ENCODE peak calls at places on chromosomes 2 and 18, in nine cellular contexts. Z, P, R, O, A, I, B, K and X are unnamed samples.

GRCh38 chr18:7847988-7848387 is 280.9 kb downstream of the PTPRM start:
- DNase-seq in Z (no peak), P (no peak), R (no peak), O (no peak), A (no peak), I (no peak), B (no peak), K (no peak), X (no peak)

GRCh38 chr2:96773922-96774321 is 13.2 kb downstream of the CNNM4 start:
- DNase-seq in Z (no peak), P (no peak), R (peak; percentile 61), O (no peak), A (peak; percentile 63), I (no peak), B (peak; percentile 55), K (no peak), X (no peak)

GRCh38 chr2:172735646-172736418 is at the start of gene RAPGEF4:
- DNase-seq in Z (peak; percentile 19), P (no peak), R (no peak), O (peak; percentile 32), A (no peak), I (no peak), B (peak; percentile 22), K (no peak), X (no peak)

GRCh38 chr2:182506606-182507005 is 79.8 kb upstream of the PDE1A start:
- DNase-seq in Z (peak; percentile 33), P (no peak), R (no peak), O (no peak), A (no peak), I (no peak), B (no peak), K (no peak), X (no peak)

GRCh38 chr2:131535526-131535925 is 7.8 kb downstream of the CCDC74A start:
- DNase-seq in Z (no peak), P (no peak), R (no peak), O (no peak), A (no peak), I (peak; percentile 25), B (no peak), K (no peak), X (no peak)

GRCh38 chr2:75462714-75463113 is 98.0 kb downstream of the EVA1A start:
- DNase-seq in Z (no peak), P (no peak), R (no peak), O (no peak), A (no peak), I (no peak), B (no peak), K (no peak), X (no peak)

GRCh38 chr18:44709297-44710117 is 28.8 kb downstream of the SETBP1 start:
- DNase-seq in Z (no peak), P (peak; percentile 10), R (no peak), O (no peak), A (peak; percentile 51), I (no peak), B (no peak), K (no peak), X (peak; percentile 71)

GRCh38 chr2:31208240-31208639 is 9.1 kb downstream of the CAPN14 start:
- DNase-seq in Z (no peak), P (no peak), R (no peak), O (no peak), A (no peak), I (no peak), B (no peak), K (no peak), X (no peak)

GRCh38 chr2:128797937-128798336 is 479.3 kb upstream of the HS6ST1 start:
- DNase-seq in Z (no peak), P (no peak), R (no peak), O (no peak), A (peak; percentile 47), I (no peak), B (no peak), K (peak; percentile 40), X (peak; percentile 20)

GRCh38 chr18:48949051-48949605 is 1.6 kb downstream of the SMAD7 start:
- DNase-seq in Z (no peak), P (no peak), R (peak; percentile 58), O (peak; percentile 61), A (peak; percentile 52), I (peak; percentile 76), B (peak; percentile 61), K (no peak), X (no peak)

GRCh38 chr2:38672445-38673364 is 6.8 kb downstream of the GALM start:
- DNase-seq in Z (no peak), P (no peak), R (no peak), O (no peak), A (no peak), I (no peak), B (no peak), K (no peak), X (no peak)

GRCh38 chr2:157229572-157229971 is 27.9 kb upstream of the GALNT5 start:
- DNase-seq in Z (no peak), P (no peak), R (no peak), O (no peak), A (no peak), I (no peak), B (no peak), K (no peak), X (no peak)

GRCh38 chr2:195898505-195898904 is 170.1 kb downstream of the DNAH7 start:
- DNase-seq in Z (peak; percentile 10), P (peak; percentile 57), R (no peak), O (peak; percentile 85), A (no peak), I (peak; percentile 81), B (no peak), K (no peak), X (no peak)

GRCh38 chr2:240702640-240703011 is 11.0 kb downstream of the AQP12A start:
- DNase-seq in Z (no peak), P (no peak), R (no peak), O (peak; percentile 6), A (no peak), I (peak; percentile 41), B (no peak), K (no peak), X (no peak)

GRCh38 chr2:63425606-63426005 is 162.7 kb downstream of the WDPCP start:
- DNase-seq in Z (no peak), P (no peak), R (no peak), O (no peak), A (no peak), I (no peak), B (no peak), K (no peak), X (no peak)

GRCh38 chr2:183950673-183951072 is 647.7 kb upstream of the ZNF804A start:
- DNase-seq in Z (no peak), P (no peak), R (no peak), O (no peak), A (no peak), I (no peak), B (no peak), K (no peak), X (no peak)

GRCh38 chr2:124382067-124382618 is 357.1 kb downstream of the CNTNAP5 start:
- DNase-seq in Z (no peak), P (no peak), R (no peak), O (no peak), A (no peak), I (no peak), B (no peak), K (no peak), X (no peak)

GRCh38 chr2:217286833-217287232 is 427.0 kb upstream of the TNP1 start:
- DNase-seq in Z (no peak), P (no peak), R (no peak), O (no peak), A (no peak), I (no peak), B (no peak), K (no peak), X (no peak)

GRCh38 chr2:127106457-127106997 is 427 bp downstream of the BIN1 start:
- DNase-seq in Z (peak; percentile 49), P (no peak), R (peak; percentile 10), O (peak; percentile 49), A (no peak), I (peak; percentile 74), B (peak; percentile 21), K (peak; percentile 35), X (no peak)

GRCh38 chr2:120929829-120930228 is 194.2 kb downstream of the GLI2 start:
- DNase-seq in Z (no peak), P (no peak), R (no peak), O (no peak), A (no peak), I (no peak), B (no peak), K (no peak), X (no peak)

GRCh38 chr18:58316943-58317342 is 272.9 kb downstream of the NEDD4L start:
- DNase-seq in Z (no peak), P (no peak), R (no peak), O (no peak), A (no peak), I (no peak), B (peak; percentile 53), K (no peak), X (no peak)

GRCh38 chr2:54499666-54500065 is 43.5 kb downstream of the SPTBN1 start:
- DNase-seq in Z (peak; percentile 70), P (no peak), R (no peak), O (no peak), A (no peak), I (no peak), B (no peak), K (no peak), X (no peak)

GRCh38 chr2:144519934-144520717 is at the start of gene ZEB2:
- DNase-seq in Z (peak; percentile 80), P (no peak), R (peak; percentile 54), O (peak; percentile 55), A (no peak), I (no peak), B (peak; percentile 71), K (peak; percentile 67), X (no peak)

GRCh38 chr2:218031771-218032257 is 29.0 kb upstream of the TNS1 start:
- DNase-seq in Z (no peak), P (no peak), R (no peak), O (no peak), A (no peak), I (peak; percentile 54), B (no peak), K (no peak), X (no peak)

GRCh38 chr2:66283776-66284175 is 151.1 kb upstream of the MEIS1 start:
- DNase-seq in Z (no peak), P (no peak), R (no peak), O (no peak), A (no peak), I (no peak), B (no peak), K (no peak), X (no peak)

GRCh38 chr18:59846814-59847490 is 52.8 kb upstream of the PMAIP1 start:
- DNase-seq in Z (peak; percentile 72), P (no peak), R (no peak), O (no peak), A (peak; percentile 63), I (no peak), B (peak; percentile 83), K (no peak), X (peak; percentile 83)

GRCh38 chr18:58609536-58609993 is 19.3 kb downstream of the ALPK2 start:
- DNase-seq in Z (no peak), P (no peak), R (no peak), O (no peak), A (peak; percentile 30), I (no peak), B (peak; percentile 25), K (no peak), X (peak; percentile 40)

GRCh38 chr2:110114007-110114591 is 1.5 kb downstream of the MALL start:
- DNase-seq in Z (peak; percentile 61), P (no peak), R (no peak), O (peak; percentile 44), A (no peak), I (peak; percentile 65), B (peak; percentile 24), K (no peak), X (no peak)

GRCh38 chr2:241240320-241241004 is 52.0 kb downstream of the ANO7 start:
- DNase-seq in Z (no peak), P (no peak), R (no peak), O (no peak), A (no peak), I (no peak), B (no peak), K (no peak), X (no peak)

GRCh38 chr2:20411361-20411894 is 35.4 kb upstream of the RHOB start:
- DNase-seq in Z (peak; percentile 91), P (no peak), R (peak; percentile 73), O (peak; percentile 92), A (no peak), I (peak; percentile 92), B (peak; percentile 89), K (peak; percentile 80), X (no peak)

GRCh38 chr2:100625731-100626130 is 62.9 kb downstream of the PDCL3 start:
- DNase-seq in Z (no peak), P (no peak), R (no peak), O (no peak), A (no peak), I (no peak), B (no peak), K (no peak), X (no peak)